ENCODE peak calls at places on chromosomes 3 and 15, in six cellular contexts. M, A, U, Q, C and W are unnamed samples.

GRCh38 chr15:78925956-78926743 is 18.7 kb downstream of the CTSH start:
- DNase-seq in M (no peak), A (no peak), U (no peak), Q (no peak), C (no peak), W (no peak)

GRCh38 chr15:34206016-34206415 is 3.9 kb downstream of the KATNBL1 start:
- DNase-seq in M (no peak), A (no peak), U (no peak), Q (no peak), C (no peak), W (no peak)

GRCh38 chr15:34223904-34224596 is 766 bp upstream of the EMC4 start:
- DNase-seq in M (no peak), A (no peak), U (no peak), Q (peak), C (peak), W (no peak)

GRCh38 chr3:89957461-89957860 is 850.0 kb downstream of the EPHA3 start:
- DNase-seq in M (no peak), A (no peak), U (no peak), Q (no peak), C (peak), W (peak)

GRCh38 chr15:68994149-68994548 is 20.3 kb upstream of the NOX5 start:
- DNase-seq in M (peak), A (no peak), U (no peak), Q (no peak), C (no peak), W (no peak)

GRCh38 chr15:83398591-83398990 is 48.5 kb upstream of the SH3GL3 start:
- DNase-seq in M (no peak), A (no peak), U (no peak), Q (no peak), C (peak), W (no peak)

GRCh38 chr3:123412811-123413588 is 35.9 kb downstream of the ADCY5 start:
- DNase-seq in M (no peak), A (no peak), U (no peak), Q (no peak), C (peak), W (no peak)

GRCh38 chr3:185865277-185865676 is 40.4 kb upstream of the IGF2BP2 start:
- DNase-seq in M (no peak), A (no peak), U (no peak), Q (no peak), C (no peak), W (no peak)

GRCh38 chr15:95291878-95292472 is 1038.5 kb upstream of the NR2F2 start:
- DNase-seq in M (no peak), A (no peak), U (no peak), Q (peak), C (peak), W (no peak)

GRCh38 chr3:172347895-172348680 is 100.2 kb downstream of the GHSR start:
- DNase-seq in M (no peak), A (no peak), U (no peak), Q (peak), C (no peak), W (no peak)

GRCh38 chr15:62782100-62782791 is 260.3 kb upstream of the TPM1 start:
- DNase-seq in M (no peak), A (peak), U (no peak), Q (peak), C (peak), W (peak)

GRCh38 chr3:39639344-39640236 is 169.8 kb upstream of the MYRIP start:
- DNase-seq in M (no peak), A (no peak), U (no peak), Q (no peak), C (peak), W (peak)

GRCh38 chr3:173411288-173412064 is 13.9 kb downstream of the NLGN1 start:
- DNase-seq in M (no peak), A (no peak), U (no peak), Q (peak), C (peak), W (no peak)

GRCh38 chr3:193929373-193929772 is 206.6 kb upstream of the HES1 start:
- DNase-seq in M (no peak), A (no peak), U (no peak), Q (no peak), C (no peak), W (no peak)

GRCh38 chr3:174767406-174767805 is 91.7 kb upstream of the NAALADL2 start:
- DNase-seq in M (no peak), A (no peak), U (no peak), Q (no peak), C (no peak), W (no peak)

GRCh38 chr15:90911906-90912769 is 9.0 kb downstream of the MAN2A2 start:
- DNase-seq in M (no peak), A (no peak), U (no peak), Q (no peak), C (no peak), W (no peak)

GRCh38 chr3:180855364-180855763 is 57.1 kb upstream of the FXR1 start:
- DNase-seq in M (no peak), A (no peak), U (no peak), Q (peak), C (no peak), W (no peak)

GRCh38 chr3:134708671-134709070 is 57.8 kb upstream of the KY start:
- DNase-seq in M (no peak), A (no peak), U (no peak), Q (no peak), C (no peak), W (no peak)

GRCh38 chr15:49847937-49848823 is 227.3 kb downstream of the DTWD1 start:
- DNase-seq in M (no peak), A (no peak), U (no peak), Q (no peak), C (peak), W (peak)

GRCh38 chr3:61094608-61095007 is 156.6 kb downstream of the FHIT start:
- DNase-seq in M (no peak), A (no peak), U (no peak), Q (no peak), C (no peak), W (no peak)